ENCODE peak calls at places on chromosomes 12 and 14, in six cellular contexts. B is bronchial epithelial cell, F is heart left ventricle, Y is GM23248, Z is Peyer's patch, Q is IMR-90. L is an unnamed sample.
A peak's percentile ranks its signal among the peaks of the same experiment; 100 is the strongest.

GRCh38 chr12:56631790-56632700 is 1.9 kb upstream of the BAZ2A start:
- DNase-seq in B (peak; percentile 57), F (peak; percentile 84), Y (peak; percentile 48), Z (peak; percentile 92), Q (peak; percentile 30), L (peak; percentile 72)

GRCh38 chr12:108271951-108272729 is 67.0 kb downstream of the CMKLR1 start:
- DNase-seq in B (no peak), F (no peak), Y (no peak), Z (no peak), Q (no peak), L (no peak)

GRCh38 chr14:61678966-61679365 is 16.3 kb upstream of the HIF1A start:
- DNase-seq in B (no peak), F (no peak), Y (peak; percentile 17), Z (no peak), Q (no peak), L (no peak)

GRCh38 chr14:103294091-103294490 is 39.9 kb upstream of the EIF5 start:
- DNase-seq in B (no peak), F (no peak), Y (no peak), Z (peak; percentile 42), Q (no peak), L (no peak)

GRCh38 chr12:48119078-48119833 is at the start of gene PFKM:
- DNase-seq in B (peak; percentile 90), F (peak; percentile 80), Y (peak; percentile 94), Z (peak; percentile 92), Q (peak; percentile 91), L (peak; percentile 71)

GRCh38 chr12:103799504-103800251 is 41.4 kb downstream of the NT5DC3 start:
- DNase-seq in B (peak; percentile 97), F (no peak), Y (peak; percentile 50), Z (peak; percentile 58), Q (peak; percentile 68), L (no peak)

GRCh38 chr12:80044694-80045046 is 54.7 kb upstream of the OTOGL start:
- DNase-seq in B (peak; percentile 94), F (no peak), Y (peak; percentile 95), Z (no peak), Q (peak; percentile 94), L (peak; percentile 5)

GRCh38 chr14:68104518-68104917 is 284.9 kb downstream of the RAD51B start:
- DNase-seq in B (peak; percentile 98), F (no peak), Y (peak; percentile 82), Z (no peak), Q (peak; percentile 91), L (no peak)

GRCh38 chr14:102159841-102160240 is 20.1 kb downstream of the WDR20 start:
- DNase-seq in B (no peak), F (no peak), Y (no peak), Z (no peak), Q (no peak), L (no peak)

GRCh38 chr14:50762001-50762930 is 68.7 kb downstream of the NIN start:
- DNase-seq in B (peak; percentile 75), F (no peak), Y (peak; percentile 95), Z (no peak), Q (peak; percentile 94), L (peak; percentile 49)

GRCh38 chr14:53368714-53369191 is 215.6 kb upstream of the DDHD1 start:
- DNase-seq in B (peak; percentile 38), F (no peak), Y (peak; percentile 87), Z (no peak), Q (peak; percentile 88), L (peak; percentile 15)

GRCh38 chr12:46908236-46908935 is 82.6 kb upstream of the SLC38A4 start:
- DNase-seq in B (peak; percentile 94), F (no peak), Y (peak; percentile 74), Z (no peak), Q (peak; percentile 34), L (no peak)

GRCh38 chr12:104877107-104877705 is 80.9 kb downstream of the SLC41A2 start:
- DNase-seq in B (peak; percentile 30), F (no peak), Y (peak; percentile 73), Z (peak; percentile 61), Q (peak; percentile 49), L (no peak)

GRCh38 chr14:85675957-85676356 is 146.0 kb downstream of the FLRT2 start:
- DNase-seq in B (no peak), F (no peak), Y (no peak), Z (no peak), Q (no peak), L (no peak)

GRCh38 chr14:95509512-95509911 is 6.9 kb downstream of the SYNE3 start:
- DNase-seq in B (no peak), F (no peak), Y (no peak), Z (peak; percentile 27), Q (no peak), L (no peak)

GRCh38 chr14:92690171-92691011 is 58.0 kb downstream of the LGMN start:
- DNase-seq in B (peak; percentile 64), F (peak; percentile 66), Y (peak; percentile 74), Z (no peak), Q (peak; percentile 59), L (no peak)

DNA sequence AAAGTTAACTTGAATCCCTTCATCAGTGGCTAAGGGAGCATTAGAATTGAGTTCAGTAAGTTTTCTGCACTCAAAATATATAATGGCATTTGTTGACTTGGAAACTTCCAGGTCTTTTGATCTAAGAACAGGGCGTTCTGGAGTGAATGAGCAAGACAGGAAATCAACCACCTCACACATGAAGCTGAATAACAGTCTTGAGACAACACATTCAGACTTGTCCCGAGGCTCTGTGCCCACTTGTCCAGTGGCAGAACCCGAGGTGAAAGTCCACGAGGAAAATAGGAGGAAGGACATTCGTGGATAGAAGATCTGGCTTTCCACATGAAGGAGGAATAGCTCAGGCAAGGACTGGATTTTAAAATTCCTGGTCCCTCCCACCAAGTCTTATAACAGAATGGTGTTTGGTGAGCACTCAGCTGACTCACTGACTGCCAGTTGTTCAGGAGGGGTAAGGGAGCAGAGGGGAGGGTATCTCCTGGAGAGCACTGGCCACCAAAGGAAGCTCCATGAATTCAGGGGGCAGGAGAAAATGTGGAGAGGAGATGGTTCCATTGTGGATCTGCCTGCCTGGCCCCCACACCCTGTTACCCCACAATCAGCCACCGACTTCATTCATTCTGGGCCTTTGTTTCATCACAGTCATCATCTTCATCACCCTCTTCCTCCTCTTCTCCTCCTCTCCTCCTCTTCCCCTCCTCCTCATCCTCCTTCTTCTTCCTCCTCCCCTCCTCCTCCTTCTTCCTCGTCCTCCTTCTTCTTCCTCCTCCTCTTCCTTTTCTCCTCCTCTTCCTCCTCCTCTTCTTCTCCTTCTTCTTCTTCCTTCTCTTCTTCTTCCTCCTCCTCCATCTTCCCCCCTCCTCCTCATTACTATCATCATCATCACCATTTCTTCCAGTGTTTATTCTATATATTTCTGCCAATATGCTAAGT is 620.1 kb downstream of the MED13L start:
- DNase-seq in B (peak; percentile 66), F (no peak), Y (no peak), Z (no peak), Q (no peak), L (no peak)
- H3K36me3 ChIP-seq in B (no peaks in the 10 kb centered on the region), F (no peaks in the 10 kb centered on the region), Y (no peaks in the 10 kb centered on the region), Z (no peaks in the 10 kb centered on the region), Q (no peaks in the 10 kb centered on the region), L (no peaks in the 10 kb centered on the region)

GRCh38 chr12:9699269-9699897 is 29.9 kb downstream of the CLEC2D start:
- DNase-seq in B (no peak), F (no peak), Y (no peak), Z (no peak), Q (no peak), L (no peak)

GRCh38 chr12:9692909-9693308 is 23.4 kb downstream of the CLEC2D start:
- DNase-seq in B (no peak), F (no peak), Y (peak; percentile 8), Z (no peak), Q (no peak), L (no peak)

GRCh38 chr12:9697619-9698018 is 28.1 kb downstream of the CLEC2D start:
- DNase-seq in B (no peak), F (no peak), Y (no peak), Z (no peak), Q (no peak), L (no peak)

GRCh38 chr12:9699898-9700605 is 30.5 kb downstream of the CLEC2D start:
- DNase-seq in B (peak; percentile 45), F (no peak), Y (peak; percentile 37), Z (no peak), Q (peak; percentile 60), L (no peak)

DNA sequence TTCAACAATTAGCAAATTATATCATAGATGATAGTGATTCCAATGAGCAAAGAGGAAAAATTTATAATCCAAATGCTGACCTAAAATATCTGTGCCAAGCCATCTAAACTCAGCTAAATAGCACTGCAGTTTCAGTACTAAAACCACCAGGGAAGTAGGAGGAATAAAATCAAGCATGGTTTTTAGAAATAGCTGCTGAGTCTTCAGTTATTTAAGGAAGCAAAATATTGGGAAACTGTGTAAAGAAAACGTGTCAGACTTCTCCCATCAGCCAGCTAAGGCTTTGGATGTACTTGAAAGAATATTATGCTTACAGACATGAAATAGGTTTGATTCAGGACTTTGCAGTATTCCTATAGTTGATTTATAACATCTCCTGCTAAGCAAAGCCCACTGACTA is 24.7 kb downstream of the CLEC2D start:
- DNase-seq in B (no peak), F (no peak), Y (no peak), Z (no peak), Q (no peak), L (no peak)
- H3K36me3 ChIP-seq in B (no peaks in the 10 kb centered on the region), F (peaks cover 51% of the 10 kb centered on the region), Y (peaks cover 11% of the 10 kb centered on the region), Z (peaks cover 26% of the 10 kb centered on the region), Q (peaks cover 4% of the 10 kb centered on the region), L (peaks cover 2% of the 10 kb centered on the region)

DNA sequence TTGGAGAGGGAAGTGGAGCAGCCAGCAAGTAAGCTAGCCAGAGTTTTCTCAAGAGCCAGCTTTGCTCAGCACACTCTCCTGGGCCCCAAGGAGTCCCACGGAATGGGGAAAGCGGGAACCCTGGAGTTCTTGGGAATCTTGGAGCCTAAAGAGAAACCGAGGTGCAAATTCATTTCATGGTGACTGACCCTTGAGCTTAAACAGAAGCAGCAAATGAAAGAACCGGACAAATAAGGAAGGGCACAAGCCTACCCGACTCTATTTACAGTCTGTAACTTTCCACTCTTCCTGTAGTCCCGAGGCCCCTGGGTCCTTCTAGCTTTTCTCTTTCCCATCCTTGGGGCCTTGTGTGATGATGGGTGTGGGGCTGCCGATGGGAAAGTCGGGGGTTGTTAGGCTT is 18.1 kb upstream of the TIGAR start:
- DNase-seq in B (no peak), F (no peak), Y (no peak), Z (no peak), Q (no peak), L (no peak)
- H3K36me3 ChIP-seq in B (peaks cover 21% of the 10 kb centered on the region), F (peaks cover 61% of the 10 kb centered on the region), Y (no peaks in the 10 kb centered on the region), Z (peaks cover 67% of the 10 kb centered on the region), Q (no peaks in the 10 kb centered on the region), L (peaks cover 23% of the 10 kb centered on the region)

GRCh38 chr12:13404631-13405473 is 208.3 kb downstream of the EMP1 start:
- DNase-seq in B (peak; percentile 25), F (no peak), Y (no peak), Z (no peak), Q (no peak), L (no peak)

GRCh38 chr12:13405961-13406703 is 209.6 kb downstream of the EMP1 start:
- DNase-seq in B (no peak), F (no peak), Y (no peak), Z (no peak), Q (no peak), L (no peak)

GRCh38 chr12:13404111-13404628 is 207.6 kb downstream of the EMP1 start:
- DNase-seq in B (no peak), F (no peak), Y (no peak), Z (no peak), Q (no peak), L (no peak)
- H3K36me3 ChIP-seq in B (no peaks in the 10 kb centered on the region), F (no peaks in the 10 kb centered on the region), Y (no peaks in the 10 kb centered on the region), Z (no peaks in the 10 kb centered on the region), Q (no peaks in the 10 kb centered on the region), L (no peaks in the 10 kb centered on the region)